ENCODE peak calls at places on chromosome 13, in four cellular contexts. U, N, O and E are unnamed samples.

GRCh38 chr13:112871742-112872141 is 97.3 kb upstream of the MCF2L start:
- DNase-seq in U (no peak), O (no peak), N (no peak), E (no peak)

GRCh38 chr13:44165172-44165894 is 208.3 kb upstream of the SERP2 start:
- DNase-seq in N (no peak), O (no peak), U (no peak), E (no peak)

GRCh38 chr13:111472559-111473460 is 152.4 kb downstream of the TEX29 start:
- DNase-seq in U (no peak), O (no peak), N (no peak), E (no peak)

GRCh38 chr13:41791056-41791455 is 169.9 kb downstream of the VWA8 start:
- DNase-seq in U (peak; percentile 4), N (no peak), O (peak; percentile 4), E (no peak)

GRCh38 chr13:30623392-30623791 is 5.7 kb downstream of the USPL1 start:
- DNase-seq in N (no peak), U (no peak), O (no peak), E (no peak)

GRCh38 chr13:106529415-106530208 is 5.8 kb downstream of the EFNB2 start:
- DNase-seq in U (no peak), O (no peak), N (no peak), E (no peak)

GRCh38 chr13:46553886-46554855 is 1.2 kb downstream of the LRCH1 start:
- DNase-seq in U (peak; percentile 74), N (peak; percentile 64), O (peak; percentile 81), E (peak; percentile 78)

GRCh38 chr13:75656590-75656989 is 20.5 kb downstream of the LMO7 start:
- DNase-seq in N (no peak), O (no peak), U (no peak), E (no peak)

GRCh38 chr13:62294210-62294609 is 878.6 kb upstream of the PCDH20 start:
- DNase-seq in O (peak; percentile 5), N (no peak), U (no peak), E (no peak)

GRCh38 chr13:63636231-63636993 is 2220.8 kb upstream of the PCDH20 start:
- DNase-seq in N (no peak), O (no peak), U (no peak), E (no peak)

GRCh38 chr13:40026174-40026585 is 370.7 kb downstream of the COG6 start:
- DNase-seq in N (no peak), O (peak; percentile 27), U (no peak), E (no peak)

GRCh38 chr13:94303644-94304174 is 175.8 kb downstream of the DCT start:
- DNase-seq in N (no peak), O (no peak), U (no peak), E (no peak)

GRCh38 chr13:35210234-35210633 is 266.3 kb downstream of the MAB21L1 start:
- DNase-seq in O (peak; percentile 10), U (peak; percentile 13), N (peak; percentile 32), E (no peak)

GRCh38 chr13:93775507-93776108 is 549.0 kb downstream of the GPC6 start:
- DNase-seq in U (peak; percentile 60), N (no peak), O (peak; percentile 17), E (no peak)

GRCh38 chr13:42214445-42214844 is 57.5 kb upstream of the AKAP11 start:
- DNase-seq in O (peak; percentile 8), U (no peak), N (no peak), E (no peak)

GRCh38 chr13:26425439-26426358 is 131.8 kb upstream of the WASF3 start:
- DNase-seq in O (no peak), N (no peak), U (no peak), E (no peak)

GRCh38 chr13:48400820-48401219 is 12.1 kb downstream of the LPAR6 start:
- DNase-seq in U (peak; percentile 88), N (peak; percentile 69), O (peak; percentile 90), E (no peak)

GRCh38 chr13:113528798-113529180 is 38.3 kb upstream of the DCUN1D2 start:
- DNase-seq in N (no peak), O (no peak), U (no peak), E (no peak)

GRCh38 chr13:51000576-51001260 is 91.1 kb downstream of the RNASEH2B start:
- DNase-seq in N (no peak), O (peak; percentile 82), U (peak; percentile 63), E (no peak)

GRCh38 chr13:98822238-98822606 is 69.8 kb upstream of the SLC15A1 start:
- DNase-seq in U (peak; percentile 36), N (no peak), O (no peak), E (no peak)

GRCh38 chr13:30848332-30849027 is 57.6 kb upstream of the MEDAG start:
- DNase-seq in U (no peak), N (no peak), O (no peak), E (no peak)

GRCh38 chr13:48896312-48896711 is 79.4 kb upstream of the FNDC3A start:
- DNase-seq in O (peak; percentile 55), U (peak; percentile 40), N (no peak), E (no peak)

GRCh38 chr13:23455401-23456185 is 22.1 kb upstream of the SACS start:
- DNase-seq in N (no peak), U (peak; percentile 56), O (peak; percentile 68), E (no peak)

GRCh38 chr13:40148742-40149141 is 493.3 kb downstream of the COG6 start:
- DNase-seq in O (no peak), N (no peak), U (no peak), E (no peak)

GRCh38 chr13:100836696-100837095 is 162.1 kb upstream of the TMTC4 start:
- DNase-seq in U (no peak), O (peak; percentile 73), N (no peak), E (no peak)

GRCh38 chr13:40692946-40693345 is 26.5 kb upstream of the FOXO1 start:
- DNase-seq in O (peak; percentile 21), U (no peak), N (no peak), E (no peak)

GRCh38 chr13:24039621-24040475 is 120.7 kb upstream of the SPATA13 start:
- DNase-seq in U (no peak), O (no peak), N (no peak), E (no peak)

GRCh38 chr13:53206455-53206854 is 177.8 kb downstream of the OLFM4 start:
- DNase-seq in N (peak; percentile 8), O (peak; percentile 32), U (no peak), E (peak; percentile 5)

GRCh38 chr13:25463496-25463895 is 91.7 kb downstream of the ATP8A2 start:
- DNase-seq in U (no peak), N (no peak), O (no peak), E (no peak)

GRCh38 chr13:71626396-71626795 is 240.6 kb downstream of the DACH1 start:
- DNase-seq in U (no peak), N (no peak), O (no peak), E (no peak)

GRCh38 chr13:52128714-52129700 is at the start of gene NEK5:
- DNase-seq in U (peak; percentile 20), O (peak; percentile 56), N (peak; percentile 65), E (peak; percentile 83)

GRCh38 chr13:23828866-23829265 is 60.3 kb downstream of the MIPEP start:
- DNase-seq in U (peak; percentile 42), N (no peak), O (peak; percentile 12), E (no peak)

GRCh38 chr13:43769552-43769951 is 17.2 kb downstream of the ENOX1 start:
- DNase-seq in U (no peak), N (no peak), O (no peak), E (no peak)